ENCODE peak calls at places on chromosome 5, in nine cellular contexts. M is uterus; W is RWPE1; F is CD8-positive, alpha-beta T cell; Q is osteocyte; I is brain microvascular endothelial cell; S is GM06990; Z is pancreas; V is tibial artery. C is an unnamed sample.

GRCh38 chr5:107670028-107670926 is 460 bp downstream of the EFNA5 start:
- DNase-seq in M (no peak), W (peak), F (no peak), Q (no peak), I (peak), S (peak), Z (peak), V (peak), C (no peak)

GRCh38 chr5:93677344-93678021 is 63.9 kb downstream of the POU5F2 start:
- DNase-seq in M (no peak), W (peak), F (no peak), Q (peak), I (peak), S (no peak), Z (peak), V (no peak), C (peak)

GRCh38 chr5:117486879-117487391 is 912.3 kb upstream of the SEMA6A start:
- DNase-seq in M (no peak), W (no peak), F (no peak), Q (no peak), I (no peak), S (no peak), Z (no peak), V (no peak), C (no peak)

GRCh38 chr5:143056331-143056689 is 286.1 kb downstream of the ARHGAP26 start:
- DNase-seq in M (no peak), W (no peak), F (no peak), Q (no peak), I (no peak), S (no peak), Z (no peak), V (no peak), C (no peak)

GRCh38 chr5:105101597-105101996 is 1539.0 kb upstream of the NUDT12 start:
- DNase-seq in M (no peak), W (no peak), F (no peak), Q (no peak), I (peak), S (no peak), Z (no peak), V (no peak), C (no peak)

GRCh38 chr5:58366461-58366860 is 93.4 kb downstream of the PLK2 start:
- DNase-seq in M (no peak), W (no peak), F (no peak), Q (no peak), I (peak), S (no peak), Z (no peak), V (no peak), C (no peak)

GRCh38 chr5:131164161-131164930 is 710 bp downstream of the HINT1 start:
- DNase-seq in M (peak), W (peak), F (peak), Q (peak), I (peak), S (peak), Z (peak), V (peak), C (peak)

GRCh38 chr5:73120222-73121108 is at the start of gene TMEM171:
- DNase-seq in M (no peak), W (peak), F (no peak), Q (peak), I (peak), S (no peak), Z (peak), V (no peak), C (peak)

GRCh38 chr5:84251503-84251902 is 133.2 kb downstream of the EDIL3 start:
- DNase-seq in M (no peak), W (no peak), F (no peak), Q (no peak), I (no peak), S (no peak), Z (no peak), V (no peak), C (no peak)
- TF ChIP-seq CTCF in M (no peak), W (no peak), F (no peak), Q (no peak), I (no peak), S (no peak), Z (no peak), V (no peak), C (no peak)

GRCh38 chr5:149730620-149731331 is 666 bp downstream of the PPARGC1B start:
- DNase-seq in M (peak), W (peak), F (peak), Q (peak), I (peak), S (peak), Z (peak), V (peak), C (peak)
- TF ChIP-seq CTCF in M (no peak), W (peak), F (no peak), Q (no peak), I (peak), S (peak), Z (no peak), V (no peak), C (no peak)

GRCh38 chr5:136364307-136364706 is 1.0 kb downstream of the TRPC7 start:
- DNase-seq in M (no peak), W (no peak), F (no peak), Q (no peak), I (no peak), S (no peak), Z (no peak), V (no peak), C (no peak)
- TF ChIP-seq CTCF in M (no peak), W (no peak), F (no peak), Q (peak), I (peak), S (peak), Z (no peak), V (no peak), C (no peak)

GRCh38 chr5:17882760-17883488 is 248.7 kb downstream of the TAF11L14 start:
- DNase-seq in M (no peak), W (peak), F (no peak), Q (no peak), I (no peak), S (no peak), Z (no peak), V (no peak), C (no peak)

GRCh38 chr5:17890501-17890900 is 256.2 kb downstream of the TAF11L14 start:
- DNase-seq in M (no peak), W (no peak), F (no peak), Q (no peak), I (no peak), S (no peak), Z (no peak), V (no peak), C (no peak)

GRCh38 chr5:17891881-17892280 is 257.6 kb downstream of the TAF11L14 start:
- DNase-seq in M (no peak), W (no peak), F (no peak), Q (no peak), I (no peak), S (no peak), Z (no peak), V (no peak), C (no peak)

GRCh38 chr5:17888155-17888554 is 253.9 kb downstream of the TAF11L14 start:
- DNase-seq in M (no peak), W (no peak), F (no peak), Q (no peak), I (no peak), S (no peak), Z (no peak), V (no peak), C (no peak)
- TF ChIP-seq CTCF in M (no peak), W (no peak), F (no peak), Q (no peak), I (no peak), S (no peak), Z (no peak), V (no peak), C (no peak)

DNA sequence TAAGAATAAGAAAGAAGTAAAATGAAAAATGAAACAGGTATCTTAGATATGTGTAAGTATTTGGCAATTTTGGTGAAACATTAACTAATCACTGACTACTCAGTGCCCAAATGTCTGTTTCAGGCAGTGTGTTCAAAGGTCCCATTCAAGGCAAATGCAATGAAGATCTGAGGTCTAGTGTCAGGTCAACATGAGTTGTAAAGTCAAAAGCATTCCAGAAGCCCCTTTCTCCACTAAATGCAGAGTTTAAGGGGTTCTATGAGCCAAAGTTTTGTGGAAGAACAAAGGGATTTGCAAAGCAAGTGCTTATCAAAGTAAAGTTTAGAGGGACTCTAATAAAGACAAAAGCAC is 71.0 kb upstream of the GPBP1 start:
- DNase-seq in M (no peak), W (no peak), F (no peak), Q (no peak), I (no peak), S (no peak), Z (no peak), V (no peak), C (no peak)
- TF ChIP-seq CTCF in M (no peak), W (no peak), F (no peak), Q (no peak), I (no peak), S (no peak), Z (no peak), V (no peak), C (no peak)

GRCh38 chr5:39423331-39423751 is 1.4 kb downstream of the DAB2 start:
- DNase-seq in M (no peak), W (no peak), F (no peak), Q (no peak), I (no peak), S (no peak), Z (no peak), V (peak), C (no peak)

GRCh38 chr5:39426136-39426535 is 1.4 kb upstream of the DAB2 start:
- DNase-seq in M (no peak), W (no peak), F (no peak), Q (no peak), I (no peak), S (no peak), Z (no peak), V (no peak), C (no peak)

GRCh38 chr5:39422886-39423285 is 1.9 kb downstream of the DAB2 start:
- DNase-seq in M (no peak), W (no peak), F (no peak), Q (no peak), I (no peak), S (no peak), Z (no peak), V (no peak), C (no peak)

GRCh38 chr5:39427225-39427624 is 2.4 kb upstream of the DAB2 start:
- DNase-seq in M (no peak), W (no peak), F (no peak), Q (no peak), I (no peak), S (no peak), Z (no peak), V (no peak), C (no peak)

DNA sequence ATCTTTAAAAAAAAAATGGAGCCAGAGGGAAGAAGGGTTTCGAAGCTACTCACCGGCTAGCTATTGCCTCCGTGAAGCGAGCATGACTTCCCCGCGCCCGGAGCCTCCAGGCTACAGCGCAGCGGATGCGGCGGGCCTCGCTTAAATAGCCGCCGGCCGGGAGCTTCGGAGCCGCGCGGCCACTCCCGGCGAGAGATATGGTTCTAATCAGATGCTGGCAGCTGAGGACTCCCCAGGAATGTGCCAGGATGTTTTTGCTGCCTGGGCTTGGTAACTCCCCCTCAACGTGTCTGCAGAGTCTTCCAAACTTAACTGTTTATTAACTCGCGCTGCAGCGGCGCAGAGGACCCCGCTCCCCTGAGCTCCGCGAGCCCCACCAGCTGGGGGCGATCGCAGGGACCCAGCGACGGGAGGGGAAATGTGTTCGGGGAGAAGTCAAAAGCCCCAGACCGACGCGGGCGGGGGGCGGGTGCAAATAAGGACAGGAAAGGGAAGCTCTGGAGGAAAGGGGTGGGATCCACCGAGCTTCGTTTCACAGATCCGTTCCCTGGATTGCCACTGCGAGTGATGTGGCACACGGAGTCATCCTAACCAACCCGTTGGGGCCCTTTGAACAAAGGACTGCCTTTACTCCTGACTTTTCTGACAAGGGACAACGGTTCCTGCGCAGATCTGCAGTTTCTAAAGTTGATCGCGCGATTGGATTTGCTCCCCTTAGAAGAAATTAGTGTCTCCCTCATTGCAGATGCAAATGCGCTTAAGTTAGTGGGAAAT is at the start of gene DAB2:
- DNase-seq in M (peak), W (peak), F (peak), Q (peak), I (peak), S (peak), Z (peak), V (peak), C (peak)
- TF ChIP-seq CTCF in M (peak), W (peak), F (peak), Q (peak), I (peak), S (peak), Z (no peak), V (peak), C (peak)

C was measured in upper lobe of left lung.